ENCODE peak calls at places on chromosomes 13 and 19, in four cellular contexts. G, M, T and N are unnamed samples.

GRCh38 chr19:47107953-47108746 is 5.4 kb downstream of the ZC3H4 start:
- DNase-seq in M (no peak), T (no peak), G (no peak), N (no peak)

GRCh38 chr19:18730885-18731513 is 47.5 kb downstream of the CRTC1 start:
- DNase-seq in M (no peak), G (no peak), T (no peak), N (no peak)

GRCh38 chr13:49098198-49098597 is 121.9 kb upstream of the MLNR start:
- DNase-seq in G (no peak), M (peak), T (no peak), N (no peak)

GRCh38 chr13:76014618-76015315 is 378.6 kb downstream of the LMO7 start:
- DNase-seq in G (no peak), M (no peak), T (no peak), N (no peak)

GRCh38 chr19:2059422-2060201 is 8.6 kb upstream of the MKNK2 start:
- DNase-seq in M (no peak), T (no peak), G (peak), N (no peak)

GRCh38 chr19:54530866-54531265 is 28.2 kb downstream of the LAIR2 start:
- DNase-seq in M (no peak), T (no peak), G (no peak), N (no peak)

GRCh38 chr13:46367622-46368327 is 19.3 kb downstream of the RUBCNL start:
- DNase-seq in T (no peak), M (no peak), G (no peak), N (no peak)

GRCh38 chr13:102141625-102142472 is 260.0 kb downstream of the FGF14 start:
- DNase-seq in T (no peak), M (no peak), G (no peak), N (no peak)

GRCh38 chr13:75326173-75327131 is 155.5 kb downstream of the TBC1D4 start:
- DNase-seq in M (no peak), G (no peak), T (no peak), N (no peak)

GRCh38 chr13:30486230-30487074 is 20.7 kb upstream of the HMGB1 start:
- DNase-seq in G (no peak), M (no peak), T (no peak), N (no peak)

GRCh38 chr19:20051841-20052768 is 12.8 kb upstream of the ZNF682 start:
- DNase-seq in M (peak), G (peak), T (peak), N (peak)
- TF ChIP-seq CTCF in M (no peak), G (peak), T (peak), N (no peak)

GRCh38 chr13:36275190-36276002 is 22.2 kb downstream of the CCDC169 start:
- DNase-seq in M (no peak), G (no peak), T (no peak), N (no peak)
- TF ChIP-seq CTCF in M (peak), G (peak), T (peak), N (no peak)

GRCh38 chr13:32538621-32539246 is at the start of gene N4BP2L2:
- DNase-seq in T (peak), G (peak), M (peak), N (peak)

GRCh38 chr13:32535748-32536147 is 2.8 kb downstream of the N4BP2L2 start:
- DNase-seq in T (no peak), G (no peak), M (no peak), N (no peak)

GRCh38 chr13:32535140-32535539 is 3.5 kb downstream of the N4BP2L2 start:
- DNase-seq in G (no peak), T (no peak), M (no peak), N (no peak)

GRCh38 chr13:32538234-32538620 is 368 bp downstream of the N4BP2L2 start:
- DNase-seq in M (peak), T (peak), G (peak), N (no peak)

GRCh38 chr13:32537580-32538233 is 888 bp downstream of the N4BP2L2 start:
- DNase-seq in T (peak), M (no peak), G (peak), N (peak)
- TF ChIP-seq CTCF in T (no peak), M (no peak), G (no peak), N (no peak)

DNA sequence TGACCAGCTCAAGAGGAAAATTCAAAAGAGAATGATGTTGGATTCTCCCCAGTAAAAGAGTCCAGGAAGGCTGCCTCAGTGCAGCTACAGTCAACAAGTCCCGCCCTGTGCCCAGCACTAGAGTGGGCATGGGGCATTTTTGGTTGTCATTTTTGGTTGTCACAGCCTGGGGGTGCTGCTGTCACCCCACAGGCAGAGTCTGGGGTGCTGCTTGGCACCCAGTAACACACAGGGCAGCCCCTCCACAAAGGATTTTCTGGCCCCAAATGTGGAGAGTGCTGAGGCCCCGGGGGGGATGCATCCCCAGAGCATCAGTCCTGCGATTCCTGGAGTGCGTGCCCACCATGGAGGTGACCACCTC is 28.2 kb upstream of the TMEM255B start:
- DNase-seq in T (no peak), M (no peak), G (no peak), N (no peak)
- TF ChIP-seq CTCF in T (no peak), M (no peak), G (no peak), N (no peak)

GRCh38 chr13:109315481-109315880 is 470.9 kb downstream of the IRS2 start:
- DNase-seq in G (no peak), T (no peak), M (no peak), N (no peak)

GRCh38 chr13:109323338-109323737 is 463.0 kb downstream of the IRS2 start:
- DNase-seq in G (no peak), T (no peak), M (peak), N (no peak)

GRCh38 chr13:109314101-109314500 is 472.3 kb downstream of the IRS2 start:
- DNase-seq in M (peak), G (no peak), T (no peak), N (no peak)

DNA sequence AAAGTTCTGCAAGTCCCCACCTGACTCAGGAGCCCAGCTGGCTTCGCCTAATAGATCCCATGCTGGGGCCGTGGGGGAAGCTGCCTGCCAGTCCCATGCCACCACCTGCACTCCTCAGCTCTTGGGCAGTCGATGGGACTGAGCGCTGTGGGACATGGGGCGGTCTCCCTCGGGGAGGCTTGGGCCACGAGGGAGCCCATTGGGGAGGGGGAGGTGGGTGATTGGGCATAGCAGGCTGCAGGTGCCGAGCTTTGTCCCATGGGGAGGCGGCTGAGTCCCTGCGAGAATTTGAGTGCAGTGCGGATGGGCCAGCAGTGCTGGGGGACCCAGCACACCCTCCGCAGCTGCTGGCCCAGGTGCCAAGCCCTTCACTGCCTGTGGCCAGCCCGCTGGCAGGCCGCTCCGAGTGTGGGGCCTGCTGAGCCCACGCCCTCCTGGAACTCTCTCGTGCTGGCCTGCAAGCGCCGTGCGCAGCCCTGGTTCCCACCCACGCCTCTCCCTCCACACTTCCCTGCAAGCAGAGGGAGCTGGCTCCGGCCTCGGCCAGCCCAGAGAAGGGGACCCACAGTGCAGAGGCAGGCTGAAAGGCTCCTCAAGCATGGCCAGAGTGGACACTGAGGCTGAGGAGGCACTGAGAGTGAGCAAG is 467.3 kb downstream of the IRS2 start:
- DNase-seq in T (no peak), M (no peak), G (no peak), N (no peak)
- TF ChIP-seq CTCF in T (no peak), M (no peak), G (no peak), N (no peak)

DNA sequence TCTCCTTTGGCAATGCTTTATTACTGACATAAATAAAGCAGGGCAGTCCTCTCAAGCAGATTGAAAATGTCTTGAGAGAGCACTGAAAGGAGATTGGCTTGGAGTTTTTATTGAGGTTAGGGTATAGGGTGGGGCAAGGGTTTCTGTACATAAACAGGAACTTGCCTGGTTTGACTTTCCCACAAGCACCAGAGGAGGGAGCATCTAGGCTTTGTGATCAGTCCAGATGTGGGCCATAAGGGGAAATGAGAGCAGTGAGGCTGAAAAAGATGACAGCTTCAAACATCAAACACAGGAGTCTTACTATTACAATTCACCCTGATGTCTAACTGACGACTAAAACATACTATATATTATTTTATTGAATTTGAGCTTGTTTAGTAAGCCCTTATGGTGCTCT is 260.9 kb downstream of the MTUS2 start:
- DNase-seq in M (no peak), T (no peak), G (no peak), N (no peak)
- TF ChIP-seq CTCF in M (no peak), T (no peak), G (no peak), N (no peak)

DNA sequence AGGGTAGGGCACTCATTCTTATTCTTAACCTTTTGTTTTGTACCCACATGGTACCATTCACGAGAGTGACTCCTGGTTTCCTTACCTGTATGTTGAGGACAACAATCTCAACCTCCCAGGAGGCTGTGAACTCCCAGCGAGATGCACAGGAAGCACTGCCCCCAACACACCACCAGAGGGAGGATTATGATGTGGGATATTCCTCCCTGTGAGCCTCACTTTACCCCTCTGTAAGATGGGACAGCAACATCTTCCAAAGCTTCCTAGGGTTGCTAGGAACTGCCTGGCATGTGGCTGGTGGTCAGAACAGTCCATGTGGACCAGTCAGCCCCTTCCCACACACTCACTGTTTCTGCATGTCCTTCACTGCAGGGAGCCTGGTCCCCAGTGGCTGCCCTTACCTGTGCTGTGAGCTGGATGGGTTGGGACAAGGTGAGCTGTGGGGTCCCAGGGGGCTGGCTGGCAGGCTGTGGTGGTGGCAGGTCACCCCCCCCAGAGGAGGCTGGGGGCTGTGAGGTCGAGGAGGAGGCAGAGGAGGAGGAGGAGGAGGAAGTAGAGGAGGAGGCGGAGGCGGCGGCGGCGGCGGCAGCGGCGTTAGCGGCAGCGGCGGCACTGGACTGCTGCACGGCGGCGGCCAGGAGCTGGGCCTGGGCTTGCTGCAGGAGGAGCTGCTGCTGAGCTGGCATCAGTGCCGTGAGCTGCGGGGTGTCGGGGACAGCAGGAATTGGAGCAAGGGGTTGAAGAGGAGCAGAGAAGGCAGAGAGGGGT is 15.8 kb downstream of the POU2F2 start:
- DNase-seq in M (no peak), G (no peak), T (no peak), N (no peak)
- TF ChIP-seq CTCF in M (peak), G (no peak), T (peak), N (no peak)

GRCh38 chr13:51731759-51732158 is 72.2 kb downstream of the DHRS12 start:
- DNase-seq in M (no peak), G (no peak), T (no peak), N (no peak)
- TF ChIP-seq CTCF in M (peak), G (peak), T (no peak), N (no peak)